ENCODE peak calls at places on chromosomes 16 and 17, in four cellular contexts. F is NB4, V is transverse colon, T is breast epithelium. L is an unnamed sample.

GRCh38 chr16:74100405-74101316 is 196.0 kb upstream of the PSMD7 start:
- DNase-seq in F (no peak), V (no peak), T (no peak), L (no peak)

GRCh38 chr16:57260294-57260929 is 15.4 kb downstream of the ARL2BP start:
- DNase-seq in F (peak), V (peak), T (peak), L (no peak)

GRCh38 chr17:74569392-74570003 is 2.2 kb upstream of the CD300H start:
- DNase-seq in F (peak), V (peak), T (no peak), L (peak)

GRCh38 chr16:49491111-49491670 is 117.6 kb downstream of the C16orf78 start:
- DNase-seq in F (no peak), V (no peak), T (peak), L (peak)

GRCh38 chr17:32596666-32597065 is 109.9 kb downstream of the CDK5R1 start:
- DNase-seq in F (peak), V (no peak), T (no peak), L (no peak)

GRCh38 chr17:68248199-68248825 is 469 bp downstream of the AMZ2 start:
- DNase-seq in F (no peak), V (peak), T (no peak), L (peak)

GRCh38 chr17:41322264-41322902 is 6.9 kb upstream of the KRTAP17-1 start:
- DNase-seq in F (peak), V (no peak), T (no peak), L (no peak)

GRCh38 chr16:23832882-23833281 is 2.9 kb upstream of the PRKCB start:
- DNase-seq in F (no peak), V (no peak), T (no peak), L (no peak)

GRCh38 chr16:87391950-87392822 is at the start of gene MAP1LC3B:
- DNase-seq in F (peak), V (peak), T (peak), L (peak)

GRCh38 chr17:9108166-9108565 is 86.9 kb downstream of the NTN1 start:
- DNase-seq in F (peak), V (no peak), T (no peak), L (no peak)

GRCh38 chr17:79483122-79483521 is 127.7 kb downstream of the RBFOX3 start:
- DNase-seq in F (no peak), V (no peak), T (no peak), L (no peak)

GRCh38 chr17:29124135-29124930 is 55.9 kb downstream of the MYO18A start:
- DNase-seq in F (peak), V (no peak), T (no peak), L (no peak)

GRCh38 chr16:81695431-81695890 is 83.6 kb upstream of the PLCG2 start:
- DNase-seq in F (no peak), V (no peak), T (no peak), L (no peak)

GRCh38 chr16:81394416-81394815 is 50.2 kb upstream of the CMIP start:
- DNase-seq in F (no peak), V (no peak), T (no peak), L (no peak)

GRCh38 chr17:50117202-50118040 is 12.5 kb downstream of the SAMD14 start:
- DNase-seq in F (peak), V (peak), T (peak), L (peak)

GRCh38 chr17:57391857-57392256 is 135.5 kb downstream of the MSI2 start:
- DNase-seq in F (no peak), V (no peak), T (no peak), L (peak)

GRCh38 chr16:81616321-81617020 is 162.6 kb upstream of the PLCG2 start:
- DNase-seq in F (peak), V (peak), T (no peak), L (peak)

GRCh38 chr17:68753985-68754769 is 153.0 kb upstream of the FAM20A start:
- DNase-seq in F (no peak), V (no peak), T (no peak), L (no peak)

GRCh38 chr16:83578146-83578545 is 229.6 kb upstream of the HSBP1 start:
- DNase-seq in F (no peak), V (no peak), T (no peak), L (no peak)

GRCh38 chr17:28641579-28641978 is 3.4 kb downstream of the BLTP2 start:
- DNase-seq in F (no peak), V (no peak), T (no peak), L (no peak)

GRCh38 chr16:49487746-49488145 is 114.1 kb downstream of the C16orf78 start:
- DNase-seq in F (no peak), V (peak), T (peak), L (no peak)

GRCh38 chr16:50940275-50940854 is 198.5 kb downstream of the CYLD start:
- DNase-seq in F (no peak), V (no peak), T (no peak), L (no peak)

GRCh38 chr17:33686171-33686570 is 393.1 kb upstream of the ASIC2 start:
- DNase-seq in F (peak), V (no peak), T (no peak), L (no peak)

GRCh38 chr17:8430966-8431365 is 4.7 kb upstream of the NDEL1 start:
- DNase-seq in F (no peak), V (no peak), T (peak), L (peak)

GRCh38 chr16:54473201-54473993 is 186.8 kb upstream of the IRX3 start:
- DNase-seq in F (no peak), V (no peak), T (no peak), L (no peak)

GRCh38 chr16:53707671-53708070 is 3.7 kb downstream of the FTO start:
- DNase-seq in F (peak), V (no peak), T (no peak), L (no peak)

GRCh38 chr17:63780507-63780906 is 6.5 kb downstream of the DDX42 start:
- DNase-seq in F (no peak), V (no peak), T (no peak), L (no peak)

GRCh38 chr16:27824786-27825185 is 238.7 kb downstream of the GSG1L start:
- DNase-seq in F (no peak), V (no peak), T (peak), L (no peak)

GRCh38 chr17:3916013-3916696 is at the start of gene P2RX1:
- DNase-seq in F (peak), V (peak), T (no peak), L (no peak)

GRCh38 chr17:44981221-44981968 is 13.3 kb upstream of the C1QL1 start:
- DNase-seq in F (no peak), V (no peak), T (no peak), L (no peak)

GRCh38 chr16:84598391-84598750 is 19.5 kb downstream of the COTL1 start:
- DNase-seq in F (no peak), V (no peak), T (no peak), L (no peak)

GRCh38 chr16:84597518-84598390 is 20.1 kb downstream of the COTL1 start:
- DNase-seq in F (peak), V (no peak), T (no peak), L (no peak)

GRCh38 chr16:84596801-84597517 is 20.9 kb downstream of the COTL1 start:
- DNase-seq in F (no peak), V (no peak), T (no peak), L (no peak)

GRCh38 chr16:84600343-84601229 is 17.3 kb downstream of the COTL1 start:
- DNase-seq in F (peak), V (no peak), T (no peak), L (no peak)

DNA sequence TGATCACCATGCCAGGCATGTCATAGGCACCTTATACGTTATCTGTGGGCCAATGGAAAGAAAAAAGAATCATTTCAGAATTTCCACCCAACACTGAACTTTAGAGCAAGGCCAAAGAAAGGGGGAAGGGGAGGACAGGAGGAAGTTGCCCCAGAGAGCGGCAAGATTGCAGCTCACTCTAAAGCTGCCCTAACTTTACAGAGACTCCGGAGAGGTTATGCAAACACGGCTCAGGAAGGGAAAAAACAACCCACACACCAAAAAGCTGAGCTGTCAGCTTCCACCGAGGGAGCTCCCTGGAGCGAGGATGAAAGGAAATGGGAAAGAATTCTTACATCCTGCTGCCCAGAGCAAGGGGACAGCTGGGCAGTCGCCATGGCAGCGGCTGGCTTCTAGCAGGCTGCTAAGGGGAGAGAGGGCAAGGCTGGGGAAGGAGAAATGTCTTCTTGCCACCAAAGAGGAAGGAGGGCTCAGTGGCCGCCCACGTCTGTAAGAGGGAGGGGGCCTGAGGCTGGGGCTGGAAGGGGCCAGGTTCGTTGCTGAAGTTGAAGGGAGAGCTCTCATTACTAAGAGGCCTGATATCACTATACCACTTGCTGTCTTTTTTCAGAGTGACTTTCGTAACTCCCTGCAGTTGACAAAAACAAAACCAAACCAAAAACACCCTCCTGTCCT is 18.2 kb downstream of the COTL1 start:
- DNase-seq in F (peak), V (peak), T (no peak), L (peak)
- TF ChIP-seq POLR2A in F (no peak), V (peak), T (no peak), L (no peak)

GRCh38 chr16:84617068-84617630 is 729 bp downstream of the COTL1 start:
- DNase-seq in F (peak), V (peak), T (no peak), L (no peak)

GRCh38 chr16:84614075-84614474 is 3.8 kb downstream of the COTL1 start:
- DNase-seq in F (no peak), V (no peak), T (no peak), L (peak)

GRCh38 chr16:84613408-84614071 is 4.3 kb downstream of the COTL1 start:
- DNase-seq in F (no peak), V (no peak), T (no peak), L (no peak)

GRCh38 chr16:84616515-84616914 is 1.4 kb downstream of the COTL1 start:
- DNase-seq in F (no peak), V (peak), T (no peak), L (no peak)

DNA sequence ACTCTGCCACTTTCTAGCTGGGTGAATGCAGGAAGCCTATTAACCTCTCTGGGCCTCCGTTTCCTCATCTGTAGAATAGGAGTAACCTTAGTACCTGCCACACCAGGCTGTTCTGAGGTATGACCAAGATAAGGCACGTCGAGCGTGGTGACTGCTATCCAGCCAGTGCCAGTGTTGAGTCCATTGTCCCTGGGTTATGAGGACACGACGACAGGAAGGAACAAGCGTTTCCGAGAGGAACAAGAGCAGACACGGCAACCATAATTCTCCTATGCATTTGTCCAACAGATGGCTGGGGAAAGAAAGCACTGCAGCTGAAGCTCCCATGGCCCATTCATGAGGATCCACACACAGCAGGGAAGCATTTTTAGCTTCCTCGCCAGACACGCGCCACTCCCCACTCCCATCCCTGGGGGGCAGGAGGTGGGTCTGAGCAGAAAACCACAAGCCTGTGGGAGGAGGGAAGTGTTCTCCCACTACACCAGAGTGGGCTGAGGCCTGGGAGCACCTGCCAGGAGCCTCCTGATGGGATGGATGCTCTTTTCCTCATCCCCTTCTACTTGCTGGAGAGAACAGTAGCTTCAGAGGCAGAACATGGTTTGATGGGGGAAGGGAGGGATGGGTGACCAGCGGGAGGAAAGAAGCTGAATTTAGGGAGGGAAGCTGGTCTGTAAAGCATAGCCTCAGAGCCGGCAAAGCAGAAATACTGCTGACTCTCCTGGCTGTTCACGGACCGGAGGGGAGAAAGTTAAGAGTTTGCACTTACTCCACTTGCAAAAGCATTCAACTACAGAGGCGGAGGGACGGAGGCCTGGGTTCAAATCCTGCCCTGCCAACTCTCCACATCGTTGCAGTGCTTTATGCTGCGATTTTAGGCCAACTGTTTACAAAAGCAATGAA is 2.7 kb downstream of the COTL1 start:
- DNase-seq in F (peak), V (no peak), T (no peak), L (no peak)
- TF ChIP-seq POLR2A in F (no peak), V (no peak), T (no peak), L (no peak)

GRCh38 chr16:68792465-68793324 is 50.6 kb upstream of the TANGO6 start:
- DNase-seq in F (peak), V (peak), T (no peak), L (no peak)
- TF ChIP-seq POLR2A in F (no peak), V (no peak), T (no peak), L (no peak)

DNA sequence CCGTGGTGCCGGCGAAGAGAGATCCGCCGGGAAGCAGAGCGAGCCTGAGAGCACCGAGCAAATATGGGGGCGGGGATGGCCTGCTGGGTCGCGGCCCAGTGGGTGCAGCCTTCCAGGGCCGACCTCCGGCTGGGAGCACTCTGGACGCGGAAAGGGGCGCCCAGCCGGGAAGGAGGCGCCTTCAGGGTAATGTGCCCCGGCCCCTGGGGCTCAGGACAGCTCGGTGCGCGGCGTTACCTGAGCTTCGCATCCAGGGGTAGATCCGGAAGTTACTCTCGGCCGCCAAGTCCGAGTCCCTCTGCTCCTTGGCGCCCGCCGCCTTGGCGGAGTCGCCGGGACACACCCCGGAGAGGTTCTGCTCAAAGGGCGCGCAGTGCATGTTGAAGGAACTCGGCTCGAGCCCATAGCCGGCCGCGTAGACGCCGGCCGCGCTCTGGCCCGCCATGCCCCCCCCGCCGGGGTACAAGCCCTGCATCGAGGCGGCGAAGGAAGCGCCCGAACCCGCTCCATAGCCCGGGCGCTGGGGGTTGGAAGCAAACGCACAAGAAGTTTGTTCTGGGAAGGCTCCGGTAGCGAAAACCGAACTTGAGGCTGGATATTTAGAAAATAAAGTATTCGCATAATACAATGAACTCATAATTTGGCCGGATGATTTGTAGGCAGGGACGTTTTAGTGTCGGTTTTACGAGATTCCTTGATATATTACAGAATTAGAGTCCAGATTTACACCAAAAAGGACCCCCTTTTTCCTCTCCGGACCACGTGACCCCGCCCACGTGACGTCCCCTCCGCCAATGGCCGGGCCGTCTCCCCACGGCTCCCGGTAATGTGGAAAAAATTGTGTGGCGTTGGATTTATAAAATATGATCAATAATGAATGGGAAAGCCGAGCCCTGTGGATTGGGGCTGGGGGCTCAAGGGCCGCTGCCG is at the start of gene HOXB7:
- DNase-seq in F (no peak), V (peak), T (no peak), L (no peak)
- TF ChIP-seq POLR2A in F (no peak), V (peak), T (no peak), L (no peak)

L was measured in ovary.